ENCODE peak calls at places on chromosomes 7 and 10, in four cellular contexts. N is GM23248, K is neural progenitor cell, Q is DND-41. G is an unnamed sample.

GRCh38 chr7:32241636-32242035 is 171.4 kb upstream of the PDE1C start:
- DNase-seq in N (no peak), K (no peak), Q (no peak), G (no peak)

GRCh38 chr7:55573234-55573504 is 867 bp upstream of the VOPP1 start:
- DNase-seq in N (no peak), K (no peak), Q (no peak), G (no peak)

GRCh38 chr10:118732253-118733194 is 22.2 kb downstream of the CACUL1 start:
- DNase-seq in N (no peak), K (no peak), Q (no peak), G (no peak)

GRCh38 chr7:77320161-77320560 is 96.0 kb downstream of the GSAP start:
- DNase-seq in N (no peak), K (no peak), Q (no peak), G (no peak)

GRCh38 chr10:101576229-101576863 is 11.7 kb downstream of the POLL start:
- DNase-seq in N (peak; percentile 63), K (no peak), Q (no peak), G (no peak)

GRCh38 chr10:74502963-74503608 is 323.3 kb upstream of the KAT6B start:
- DNase-seq in N (peak; percentile 71), K (no peak), Q (no peak), G (peak; percentile 90)

GRCh38 chr7:27107901-27108381 is 5.5 kb upstream of the HOXA2 start:
- DNase-seq in N (no peak), K (no peak), Q (no peak), G (no peak)

GRCh38 chr7:84701524-84702306 is 485.1 kb downstream of the SEMA3D start:
- DNase-seq in N (peak; percentile 87), K (peak; percentile 22), Q (no peak), G (peak; percentile 95)

GRCh38 chr10:2130906-2131305 is 393.6 kb upstream of the ADARB2 start:
- DNase-seq in N (no peak), K (no peak), Q (no peak), G (no peak)

GRCh38 chr10:107771066-107771465 is 606.6 kb upstream of the SORCS1 start:
- DNase-seq in N (no peak), K (no peak), Q (no peak), G (no peak)

GRCh38 chr10:119775529-119775928 is 49.7 kb downstream of the INPP5F start:
- DNase-seq in N (no peak), K (no peak), Q (no peak), G (no peak)

GRCh38 chr10:91006752-91007346 is 86.0 kb upstream of the ANKRD1 start:
- DNase-seq in N (no peak), K (no peak), Q (peak; percentile 41), G (no peak)

GRCh38 chr10:99895867-99896266 is 113.4 kb downstream of the ABCC2 start:
- DNase-seq in N (no peak), K (no peak), Q (no peak), G (no peak)

GRCh38 chr10:18822156-18822555 is 162.9 kb downstream of the ARL5B start:
- DNase-seq in N (peak; percentile 10), K (peak; percentile 73), Q (peak; percentile 33), G (no peak)

GRCh38 chr10:86596266-86596665 is 58.1 kb upstream of the OPN4 start:
- DNase-seq in N (peak; percentile 42), K (no peak), Q (no peak), G (no peak)

GRCh38 chr10:102504179-102504975 is 605 bp downstream of the SUFU start:
- DNase-seq in N (peak; percentile 39), K (peak; percentile 86), Q (peak; percentile 39), G (peak; percentile 49)

GRCh38 chr10:63114031-63114814 is 18.9 kb upstream of the NRBF2 start:
- DNase-seq in N (peak; percentile 94), K (no peak), Q (no peak), G (no peak)

GRCh38 chr10:93894516-93895378 is 969 bp downstream of the SLC35G1 start:
- DNase-seq in N (peak; percentile 31), K (no peak), Q (no peak), G (peak; percentile 16)

GRCh38 chr7:107473975-107474598 is 4.2 kb downstream of the GPR22 start:
- DNase-seq in N (no peak), K (no peak), Q (no peak), G (no peak)

GRCh38 chr7:96303686-96304443 is 18.0 kb downstream of the SLC25A13 start:
- DNase-seq in N (peak; percentile 64), K (no peak), Q (no peak), G (no peak)
- H4K20me1 ChIP-seq in N (no peaks in the 10 kb centered on the region), K (peaks cover 24% of the 10 kb centered on the region), Q (no peaks in the 10 kb centered on the region), G (peaks cover 7% of the 10 kb centered on the region)

DNA sequence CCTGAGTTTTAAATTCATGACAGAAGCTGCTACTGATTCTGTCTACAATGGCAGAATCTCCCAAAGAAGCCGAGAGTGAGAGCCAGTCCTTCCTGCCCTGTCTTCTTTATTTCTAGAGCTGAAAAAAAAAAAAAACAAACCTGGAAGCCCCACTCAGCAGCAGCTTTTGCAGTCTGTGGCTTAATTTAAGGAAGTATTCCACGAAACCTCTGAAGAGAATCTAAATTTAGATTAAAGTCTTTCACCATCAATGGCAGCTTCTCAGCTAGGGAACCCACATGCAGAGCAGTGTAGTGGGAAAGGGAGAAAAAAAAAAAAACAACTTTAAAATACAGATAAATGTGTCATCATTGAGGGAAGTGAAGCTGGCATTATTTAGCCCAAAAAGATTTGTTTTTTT is 23.4 kb downstream of the SMURF1 start:
- DNase-seq in N (peak; percentile 73), K (no peak), Q (no peak), G (no peak)
- H4K20me1 ChIP-seq in N (peaks cover 5% of the 10 kb centered on the region), K (peaks cover 18% of the 10 kb centered on the region), Q (peaks cover 50% of the 10 kb centered on the region), G (peaks cover 8% of the 10 kb centered on the region)

DNA sequence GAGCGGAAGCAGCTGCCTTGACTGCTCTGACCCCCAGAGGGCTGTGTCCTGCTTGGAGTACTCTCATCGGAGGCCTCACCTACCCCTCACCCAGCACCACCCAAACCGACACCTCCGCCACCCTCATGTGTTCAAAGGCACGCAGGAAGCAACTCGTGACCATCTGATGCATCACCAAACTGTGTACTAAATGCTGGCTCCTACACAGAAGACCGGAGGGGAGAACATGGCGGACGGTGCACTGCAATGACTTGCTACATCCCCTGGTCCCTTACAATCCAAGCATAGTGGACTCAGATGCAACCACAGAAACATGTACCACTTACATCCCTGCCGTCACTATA is 3.4 kb downstream of the PDAP1 start:
- DNase-seq in N (no peak), K (no peak), Q (no peak), G (no peak)
- H4K20me1 ChIP-seq in N (peaks cover 9% of the 10 kb centered on the region), K (peaks cover 60% of the 10 kb centered on the region), Q (peaks cover 58% of the 10 kb centered on the region), G (peaks cover 2% of the 10 kb centered on the region)

DNA sequence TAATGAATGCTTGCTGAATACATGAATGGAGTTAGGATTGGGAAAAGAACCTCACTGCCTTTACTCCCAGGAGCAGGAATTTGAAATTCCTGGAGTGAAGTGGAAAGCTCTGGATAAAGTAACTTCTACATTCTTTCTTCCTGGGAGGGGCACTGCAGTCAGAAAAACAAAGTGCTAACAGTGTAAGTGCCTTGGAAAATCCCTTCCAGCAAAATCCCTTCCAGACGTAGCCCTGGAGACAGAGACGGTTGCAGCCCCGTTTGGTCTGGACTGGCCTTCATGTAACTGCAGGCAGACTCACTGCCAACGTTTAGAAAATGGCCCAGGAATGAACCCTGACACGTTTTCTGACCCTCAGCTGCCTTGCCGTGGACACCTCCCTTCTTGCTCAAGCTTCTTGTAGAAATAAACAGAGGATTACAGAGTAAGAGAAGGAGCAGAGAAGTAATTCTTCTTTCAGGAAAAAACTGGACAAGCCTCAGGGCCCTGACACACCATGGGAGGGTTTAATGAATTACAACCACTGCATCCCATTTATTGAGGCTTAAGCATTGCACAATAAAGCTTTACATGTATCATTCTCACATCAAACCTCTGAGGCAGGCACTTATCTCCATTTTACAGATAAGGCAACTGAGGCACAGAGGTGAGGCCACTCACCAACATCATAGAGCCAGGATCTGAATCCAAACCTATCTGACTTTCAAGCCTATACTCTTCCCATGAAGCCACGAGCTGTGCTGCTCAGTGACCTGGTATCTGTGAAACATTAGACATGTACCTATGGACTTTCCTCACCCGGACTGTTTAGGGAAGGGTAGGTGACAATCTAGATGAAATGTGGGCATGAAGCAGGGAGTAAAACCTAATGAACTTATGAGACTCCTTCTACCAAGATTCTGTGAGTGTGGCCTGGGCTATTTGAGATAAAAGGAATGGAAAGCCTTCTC is 7.8 kb downstream of the ITPRIP start:
- DNase-seq in N (peak; percentile 89), K (no peak), Q (no peak), G (peak; percentile 71)
- H4K20me1 ChIP-seq in N (no peaks in the 10 kb centered on the region), K (peaks cover 99% of the 10 kb centered on the region), Q (peaks cover 97% of the 10 kb centered on the region), G (no peaks in the 10 kb centered on the region)

DNA sequence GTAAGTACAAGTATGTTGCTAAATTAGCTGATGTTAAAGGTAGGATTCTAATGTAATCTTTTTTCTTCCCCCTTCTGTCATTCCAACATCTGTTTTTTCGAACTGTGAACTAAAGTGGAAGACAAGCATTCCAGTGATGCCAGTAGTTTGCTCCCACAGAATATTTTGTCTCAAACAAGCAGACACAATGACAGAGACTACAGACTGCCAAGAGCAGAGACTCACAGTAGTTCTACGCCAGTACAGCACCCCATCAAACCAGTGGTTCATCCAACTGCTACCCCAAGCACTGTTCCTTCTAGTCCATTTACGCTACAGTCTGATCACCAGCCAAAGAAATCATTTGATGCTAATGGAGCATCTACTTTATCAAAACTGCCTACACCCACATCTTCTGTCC is 62.7 kb downstream of the WAC start:
- DNase-seq in N (peak; percentile 42), K (no peak), Q (no peak), G (no peak)
- H4K20me1 ChIP-seq in N (peaks cover 61% of the 10 kb centered on the region), K (peaks cover 80% of the 10 kb centered on the region), Q (peaks cover 73% of the 10 kb centered on the region), G (peaks cover 17% of the 10 kb centered on the region)